ENCODE peak calls at places on chromosome 4, in seven cellular contexts. N is AG09309, T is cardiac fibroblast, J is type B pancreatic cell, L is upper lobe of right lung, G is brain microvascular endothelial cell, I is lung. R is an unnamed sample.

GRCh38 chr4:7872264-7872771 is 67.3 kb downstream of the AFAP1 start:
- DNase-seq in I (no peak), G (peak), J (no peak), N (peak), L (no peak), T (peak), R (peak)

GRCh38 chr4:55554453-55555030 is 7.8 kb upstream of the CLOCK start:
- DNase-seq in G (no peak), N (no peak), I (no peak), J (no peak), L (no peak), T (peak), R (peak)

GRCh38 chr4:119132306-119132705 is 3.3 kb upstream of the MYOZ2 start:
- DNase-seq in N (no peak), T (peak), I (no peak), G (no peak), L (no peak), J (no peak), R (peak)

GRCh38 chr4:143558823-143559756 is 45.6 kb downstream of the SMARCA5 start:
- DNase-seq in G (peak), N (peak), I (peak), T (peak), L (peak), J (no peak), R (no peak)

GRCh38 chr4:131091896-131092295 is 1995.9 kb downstream of the C4orf33 start:
- DNase-seq in I (no peak), J (no peak), N (no peak), L (no peak), G (no peak), T (peak), R (peak)

GRCh38 chr4:55784747-55785146 is 34.8 kb upstream of the EXOC1L start:
- DNase-seq in I (no peak), N (no peak), J (no peak), T (no peak), L (no peak), G (no peak), R (no peak)

GRCh38 chr4:139223682-139224317 is 46.8 kb upstream of the ELF2 start:
- DNase-seq in G (peak), N (no peak), L (no peak), T (peak), J (no peak), I (no peak), R (peak)

GRCh38 chr4:168605411-168605810 is 108.6 kb downstream of the PALLD start:
- DNase-seq in N (no peak), G (peak), L (no peak), I (no peak), T (peak), J (no peak), R (peak)

GRCh38 chr4:26140150-26140898 is 180.5 kb upstream of the RBPJ start:
- DNase-seq in I (no peak), L (no peak), T (no peak), J (no peak), N (peak), G (peak), R (peak)

GRCh38 chr4:144347116-144347515 is 206.6 kb upstream of the GYPA start:
- DNase-seq in T (no peak), N (no peak), J (no peak), G (no peak), I (no peak), L (no peak), R (no peak)

GRCh38 chr4:150973626-150974250 is 41.3 kb downstream of the LRBA start:
- DNase-seq in G (no peak), N (no peak), T (no peak), L (no peak), J (no peak), I (no peak), R (no peak)

GRCh38 chr4:93764647-93765246 is 63.8 kb upstream of the ATOH1 start:
- DNase-seq in N (peak), G (peak), I (no peak), J (no peak), T (peak), L (no peak), R (peak)

GRCh38 chr4:146654648-146654975 is 15.9 kb downstream of the POU4F2 start:
- DNase-seq in I (no peak), N (no peak), J (no peak), G (no peak), T (no peak), L (no peak), R (no peak)

GRCh38 chr4:15963001-15963451 is at the start of gene FGFBP2:
- DNase-seq in T (peak), I (no peak), L (no peak), G (peak), N (peak), J (no peak), R (peak)

GRCh38 chr4:48315728-48316630 is 25.4 kb upstream of the SLAIN2 start:
- DNase-seq in T (peak), J (no peak), N (peak), G (peak), I (no peak), L (no peak), R (peak)

GRCh38 chr4:85149656-85150055 is 183.2 kb upstream of the WDFY3 start:
- DNase-seq in J (no peak), L (no peak), T (peak), N (peak), G (peak), I (no peak), R (no peak)

GRCh38 chr4:21768349-21769310 is 179.9 kb downstream of the KCNIP4 start:
- DNase-seq in L (no peak), I (no peak), G (peak), T (peak), J (no peak), N (no peak), R (peak)

GRCh38 chr4:2256156-2256731 is 5.7 kb downstream of the MXD4 start:
- DNase-seq in T (no peak), N (no peak), I (peak), L (peak), G (no peak), J (no peak), R (no peak)

GRCh38 chr4:150181536-150181935 is 103.3 kb downstream of the DCLK2 start:
- DNase-seq in G (peak), I (no peak), T (peak), N (no peak), L (no peak), J (no peak), R (no peak)

GRCh38 chr4:119540249-119540648 is 88.4 kb downstream of the PDE5A start:
- DNase-seq in J (no peak), N (no peak), L (no peak), T (no peak), G (no peak), I (no peak), R (no peak)

GRCh38 chr4:13368262-13368661 is 115.9 kb downstream of the RAB28 start:
- DNase-seq in I (no peak), N (no peak), J (no peak), T (peak), G (no peak), L (no peak), R (no peak)

GRCh38 chr4:150994721-150995120 is 20.4 kb downstream of the LRBA start:
- DNase-seq in T (no peak), N (no peak), L (no peak), J (no peak), I (no peak), G (no peak), R (no peak)

GRCh38 chr4:75708218-75708691 is 16.1 kb upstream of the USO1 start:
- DNase-seq in J (peak), I (no peak), T (no peak), L (no peak), G (no peak), N (no peak), R (no peak)

GRCh38 chr4:76749361-76749760 is 148.6 kb downstream of the SOWAHB start:
- DNase-seq in T (no peak), J (no peak), I (no peak), G (no peak), N (no peak), L (no peak), R (no peak)
- TF ChIP-seq CTCF in T (no peak), J (no peak), I (no peak), G (no peak), N (no peak), L (no peak), R (no peak)

GRCh38 chr4:33626242-33626641 is 2618.1 kb downstream of the ARAP2 start:
- DNase-seq in L (no peak), G (no peak), T (no peak), J (no peak), N (no peak), I (no peak), R (no peak)

GRCh38 chr4:33628296-33628695 is 2616.0 kb downstream of the ARAP2 start:
- DNase-seq in I (no peak), T (peak), G (no peak), J (no peak), L (no peak), N (no peak), R (no peak)

GRCh38 chr4:33625762-33626161 is 2618.6 kb downstream of the ARAP2 start:
- DNase-seq in G (no peak), T (no peak), N (no peak), J (no peak), L (no peak), I (no peak), R (no peak)
- TF ChIP-seq CTCF in G (peak), T (no peak), N (no peak), J (peak), L (no peak), I (no peak), R (no peak)

GRCh38 chr4:5409980-5410618 is 298.3 kb downstream of the EVC2 start:
- DNase-seq in G (no peak), J (peak), L (no peak), N (no peak), I (no peak), T (no peak), R (no peak)
- TF ChIP-seq CTCF in G (peak), J (no peak), L (no peak), N (no peak), I (no peak), T (no peak), R (peak)

DNA sequence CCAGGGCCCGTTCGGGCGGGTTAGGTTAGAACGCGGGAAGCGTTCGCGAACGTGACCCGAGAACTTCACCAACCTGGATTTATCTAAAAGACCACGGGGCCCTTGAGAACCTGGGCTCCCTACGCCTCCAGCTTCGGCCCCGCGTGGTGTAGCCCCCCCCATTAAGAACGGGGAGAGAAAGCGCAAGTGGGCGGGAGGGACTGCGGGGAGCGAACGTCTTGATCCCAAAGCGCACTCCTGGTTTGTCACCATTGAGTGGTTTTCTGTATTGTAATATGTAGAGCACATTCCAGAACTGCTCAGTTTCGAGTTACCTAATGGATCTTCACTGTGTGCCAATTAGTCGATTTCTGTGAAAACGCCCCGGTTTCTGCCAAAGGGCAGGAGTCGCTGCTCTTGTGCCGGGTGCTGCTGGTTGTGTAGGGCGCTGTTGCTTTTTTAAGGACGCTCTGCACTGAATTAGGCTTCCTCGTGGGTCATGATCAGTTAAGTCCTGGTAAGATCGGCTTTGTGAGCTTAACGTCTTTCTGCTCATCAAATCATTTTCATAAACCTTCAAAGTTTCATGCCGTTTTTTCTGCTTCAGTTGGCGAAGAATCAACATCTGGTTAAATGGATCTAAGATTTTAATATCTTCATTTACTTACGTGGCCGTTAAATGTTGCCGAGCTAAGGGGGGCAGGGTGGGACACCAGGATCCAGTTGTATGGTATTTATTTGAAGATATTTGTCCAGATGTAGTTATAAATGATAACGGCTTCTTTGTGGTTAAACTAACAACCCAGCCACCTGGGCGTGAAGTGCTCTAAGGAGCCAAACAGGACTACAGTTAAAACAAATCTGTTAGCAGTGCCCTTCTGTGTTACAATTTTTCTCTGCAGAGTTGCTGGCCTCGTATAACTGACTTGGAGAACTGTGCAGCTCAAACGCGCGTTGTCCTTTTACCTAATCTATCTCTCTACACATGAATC is 808 bp downstream of the MND1 start:
- DNase-seq in G (peak), N (no peak), I (peak), T (peak), L (peak), J (no peak), R (peak)
- TF ChIP-seq CTCF in G (peak), N (peak), I (no peak), T (no peak), L (no peak), J (no peak), R (no peak)

DNA sequence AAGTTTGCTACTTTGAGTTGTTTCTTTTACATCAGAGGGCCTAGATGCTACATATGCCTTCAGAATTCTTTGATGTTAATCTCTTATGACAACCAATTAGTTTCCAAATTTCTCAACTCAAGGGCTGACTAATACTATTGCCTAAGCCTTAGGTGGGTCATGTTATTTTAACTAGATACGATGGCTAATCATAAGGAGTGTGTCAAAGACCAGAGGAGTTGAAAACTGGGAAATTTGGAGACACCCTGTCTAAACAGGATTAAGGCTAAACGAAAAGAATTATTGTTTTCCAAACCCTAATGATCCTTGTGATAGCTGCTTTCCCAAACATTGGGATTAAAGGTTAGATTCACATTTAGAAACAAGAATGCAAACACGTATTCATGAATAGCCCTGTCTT is 228.5 kb downstream of the PCDH7 start:
- DNase-seq in I (no peak), G (peak), N (peak), T (peak), L (no peak), J (no peak), R (no peak)
- TF ChIP-seq CTCF in I (no peak), G (no peak), N (no peak), T (no peak), L (no peak), J (no peak), R (no peak)

GRCh38 chr4:109803924-109804571 is 2.2 kb upstream of the CFI start:
- DNase-seq in L (no peak), I (no peak), G (peak), J (no peak), T (peak), N (peak), R (peak)

GRCh38 chr4:109810580-109811387 is 4.8 kb upstream of the GAR1 start:
- DNase-seq in G (no peak), T (no peak), L (no peak), I (no peak), N (no peak), J (no peak), R (no peak)

GRCh38 chr4:109811707-109812106 is 3.9 kb upstream of the GAR1 start:
- DNase-seq in G (no peak), N (no peak), I (no peak), L (no peak), J (no peak), T (no peak), R (no peak)

GRCh38 chr4:109815151-109816081 is at the start of gene GAR1:
- DNase-seq in I (peak), N (peak), L (peak), T (peak), J (peak), G (peak), R (peak)

GRCh38 chr4:109809657-109810056 is 5.9 kb upstream of the GAR1 start:
- DNase-seq in L (no peak), J (no peak), N (no peak), I (no peak), T (no peak), G (no peak), R (no peak)
- TF ChIP-seq CTCF in L (no peak), J (no peak), N (no peak), I (no peak), T (no peak), G (no peak), R (no peak)

DNA sequence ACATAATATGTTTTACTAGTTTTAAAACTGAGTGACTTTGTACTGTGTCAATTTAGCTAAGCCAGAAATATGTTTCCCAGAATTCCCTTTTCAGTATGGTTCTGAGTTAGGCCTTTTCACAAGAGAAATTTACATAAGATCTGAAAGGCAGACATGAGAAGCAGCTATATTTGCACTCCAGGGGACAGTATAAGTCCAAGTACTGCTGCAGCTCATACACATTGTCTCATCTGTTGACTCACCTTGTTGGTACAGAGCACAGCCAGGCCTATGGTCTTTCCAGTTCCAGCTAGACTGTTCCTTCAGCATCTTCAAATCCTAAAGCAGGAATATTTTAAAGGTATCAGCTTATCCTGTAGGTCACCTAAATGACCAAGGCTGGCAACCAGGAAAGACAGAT is 53.5 kb downstream of the BMP3 start:
- DNase-seq in I (no peak), T (peak), G (peak), J (no peak), L (no peak), N (peak), R (no peak)
- TF ChIP-seq CTCF in I (no peak), T (peak), G (peak), J (no peak), L (no peak), N (peak), R (no peak)